ENCODE peak calls at places on chromosomes 7 and 10, in eight cellular contexts. C is gastrocnemius medialis, Y is coronary artery, S is Panc1, D is BE2C, X is psoas muscle, P is hepatocyte, V is A549. I is an unnamed sample.

GRCh38 chr7:97346349-97346748 is 228.9 kb downstream of the SDHAF3 start:
- DNase-seq in C (no peak), Y (no peak), S (no peak), D (no peak), X (no peak), P (no peak), V (no peak), I (no peak)

GRCh38 chr7:77674878-77675277 is 21.4 kb upstream of the RSBN1L start:
- DNase-seq in C (no peak), Y (no peak), S (no peak), D (no peak), X (no peak), P (peak), V (no peak), I (no peak)

GRCh38 chr10:77236700-77237099 is 400.9 kb downstream of the KCNMA1 start:
- DNase-seq in C (no peak), Y (no peak), S (no peak), D (no peak), X (no peak), P (no peak), V (no peak), I (no peak)

GRCh38 chr7:699260-700170 is 27.0 kb upstream of the DNAAF5 start:
- DNase-seq in C (no peak), Y (no peak), S (no peak), D (no peak), X (peak), P (no peak), V (no peak), I (no peak)

GRCh38 chr7:148699772-148700629 is 1.3 kb downstream of the CUL1 start:
- DNase-seq in C (no peak), Y (no peak), S (peak), D (no peak), X (no peak), P (peak), V (no peak), I (no peak)

GRCh38 chr7:3003936-3004335 is 39.7 kb downstream of the CARD11 start:
- DNase-seq in C (no peak), Y (peak), S (no peak), D (no peak), X (no peak), P (no peak), V (no peak), I (no peak)

GRCh38 chr7:26155531-26156375 is 3.8 kb downstream of the NFE2L3 start:
- DNase-seq in C (no peak), Y (no peak), S (no peak), D (no peak), X (no peak), P (no peak), V (no peak), I (no peak)

GRCh38 chr10:112242769-112243168 is 40.4 kb upstream of the TECTB start:
- DNase-seq in C (no peak), Y (no peak), S (no peak), D (no peak), X (no peak), P (no peak), V (no peak), I (no peak)

GRCh38 chr10:117271427-117271826 is 30.5 kb downstream of the SLC18A2 start:
- DNase-seq in C (no peak), Y (no peak), S (no peak), D (no peak), X (no peak), P (no peak), V (no peak), I (no peak)

GRCh38 chr10:77582710-77583115 is 54.9 kb downstream of the KCNMA1 start:
- DNase-seq in C (peak), Y (no peak), S (peak), D (peak), X (peak), P (peak), V (peak), I (no peak)

GRCh38 chr7:45028138-45028919 is 28.3 kb downstream of the CCM2 start:
- DNase-seq in C (no peak), Y (no peak), S (no peak), D (no peak), X (no peak), P (no peak), V (no peak), I (no peak)

GRCh38 chr7:30812676-30813075 is 41.5 kb downstream of the MINDY4 start:
- DNase-seq in C (no peak), Y (no peak), S (no peak), D (no peak), X (no peak), P (no peak), V (no peak), I (no peak)

GRCh38 chr7:150716368-150716767 is at the start of gene GIMAP1:
- DNase-seq in C (no peak), Y (no peak), S (no peak), D (no peak), X (peak), P (no peak), V (no peak), I (peak)

GRCh38 chr7:70408891-70409290 is 723.1 kb upstream of the GALNT17 start:
- DNase-seq in C (no peak), Y (no peak), S (no peak), D (no peak), X (no peak), P (no peak), V (no peak), I (no peak)

GRCh38 chr7:47685712-47686376 is 103.9 kb upstream of the TNS3 start:
- DNase-seq in C (no peak), Y (no peak), S (no peak), D (no peak), X (no peak), P (no peak), V (no peak), I (no peak)

GRCh38 chr7:23332881-23333612 is 33.9 kb downstream of the MALSU1 start:
- DNase-seq in C (no peak), Y (no peak), S (no peak), D (peak), X (no peak), P (no peak), V (no peak), I (no peak)

GRCh38 chr7:139016931-139017511 is 18.8 kb downstream of the ZC3HAV1L start:
- DNase-seq in C (no peak), Y (no peak), S (peak), D (peak), X (no peak), P (peak), V (peak), I (peak)

GRCh38 chr7:44789990-44790389 is 6.5 kb upstream of the PPIA start:
- DNase-seq in C (no peak), Y (no peak), S (no peak), D (no peak), X (no peak), P (no peak), V (no peak), I (no peak)

GRCh38 chr7:7032221-7032620 is 150.1 kb upstream of the C1GALT1 start:
- DNase-seq in C (no peak), Y (no peak), S (no peak), D (no peak), X (no peak), P (no peak), V (no peak), I (no peak)

GRCh38 chr7:73960548-73960947 is 67.4 kb upstream of the ELN start:
- DNase-seq in C (no peak), Y (no peak), S (no peak), D (no peak), X (no peak), P (no peak), V (no peak), I (no peak)

GRCh38 chr7:114931656-114932011 is 9.7 kb downstream of the MDFIC start:
- DNase-seq in C (no peak), Y (no peak), S (no peak), D (no peak), X (no peak), P (no peak), V (no peak), I (peak)

GRCh38 chr7:30225863-30226361 is 58.5 kb upstream of the ZNRF2 start:
- DNase-seq in C (peak), Y (no peak), S (no peak), D (peak), X (peak), P (peak), V (no peak), I (peak)

GRCh38 chr7:83015921-83016320 is 146.8 kb downstream of the PCLO start:
- DNase-seq in C (no peak), Y (no peak), S (no peak), D (no peak), X (no peak), P (no peak), V (no peak), I (no peak)

GRCh38 chr7:28807396-28807994 is 150.6 kb downstream of the TRIL start:
- DNase-seq in C (no peak), Y (no peak), S (no peak), D (no peak), X (no peak), P (no peak), V (no peak), I (no peak)

GRCh38 chr7:44484482-44485313 is 5.8 kb downstream of the NUDCD3 start:
- DNase-seq in C (no peak), Y (no peak), S (no peak), D (no peak), X (no peak), P (no peak), V (no peak), I (no peak)

GRCh38 chr7:142560166-142560565 is 189.1 kb upstream of the PRSS1 start:
- DNase-seq in C (no peak), Y (no peak), S (no peak), D (no peak), X (no peak), P (no peak), V (no peak), I (no peak)

GRCh38 chr10:16944081-16944922 is 127.1 kb upstream of the RSU1 start:
- DNase-seq in C (no peak), Y (no peak), S (no peak), D (no peak), X (no peak), P (peak), V (no peak), I (no peak)

GRCh38 chr10:70692043-70692603 is 19.8 kb downstream of the ADAMTS14 start:
- DNase-seq in C (no peak), Y (no peak), S (no peak), D (no peak), X (no peak), P (no peak), V (no peak), I (no peak)

GRCh38 chr10:53025172-53025651 is 252.6 kb upstream of the MBL2 start:
- DNase-seq in C (no peak), Y (no peak), S (no peak), D (no peak), X (no peak), P (no peak), V (no peak), I (no peak)

GRCh38 chr7:150980663-150981062 is 2.5 kb upstream of the KCNH2 start:
- DNase-seq in C (no peak), Y (no peak), S (no peak), D (peak), X (no peak), P (no peak), V (no peak), I (no peak)

GRCh38 chr7:29593458-29593857 is 29.8 kb downstream of the PRR15 start:
- DNase-seq in C (no peak), Y (no peak), S (no peak), D (no peak), X (no peak), P (no peak), V (no peak), I (no peak)

GRCh38 chr10:80405636-80406035 is 2.7 kb upstream of the PRXL2A start:
- DNase-seq in C (no peak), Y (no peak), S (no peak), D (no peak), X (no peak), P (no peak), V (no peak), I (no peak)

GRCh38 chr7:13240349-13240748 is 552.9 kb downstream of the ARL4A start:
- DNase-seq in C (no peak), Y (no peak), S (peak), D (no peak), X (no peak), P (peak), V (peak), I (no peak)

GRCh38 chr10:55631071-55631654 is 729.9 kb downstream of the ZWINT start:
- DNase-seq in C (no peak), Y (no peak), S (no peak), D (peak), X (peak), P (peak), V (peak), I (no peak)

GRCh38 chr10:46514431-46514861 is 42.0 kb downstream of the GPRIN2 start:
- DNase-seq in C (no peak), Y (no peak), S (no peak), D (no peak), X (peak), P (no peak), V (no peak), I (no peak)

GRCh38 chr7:43781726-43782607 is 23.5 kb downstream of the BLVRA start:
- DNase-seq in C (no peak), Y (no peak), S (no peak), D (no peak), X (no peak), P (peak), V (no peak), I (no peak)

DNA sequence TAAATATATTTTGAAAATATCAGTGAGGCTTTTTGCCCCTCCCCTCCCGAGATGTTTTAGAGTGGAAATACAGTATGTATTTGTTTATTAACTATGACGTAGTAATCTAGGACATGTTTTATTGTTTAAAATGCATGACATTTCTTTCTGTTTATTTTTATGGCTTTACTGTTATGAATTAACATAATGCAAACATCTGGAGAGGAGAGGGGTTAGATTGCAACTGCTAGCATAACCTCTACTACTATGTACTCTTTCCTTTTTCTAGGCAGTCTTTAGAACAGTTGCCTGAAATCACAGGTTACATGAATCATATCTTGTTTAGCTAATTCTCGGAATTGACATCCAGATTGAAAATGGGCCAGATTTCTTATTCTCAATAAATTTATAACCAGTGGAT is 7.4 kb downstream of the BTAF1 start:
- DNase-seq in C (no peak), Y (no peak), S (no peak), D (no peak), X (no peak), P (no peak), V (no peak), I (no peak)
- H3K4me3 ChIP-seq in C (no peak), Y (no peak), S (no peak), D (no peak), X (no peak), P (no peak), V (no peak), I (no peak)

GRCh38 chr7:135362871-135363270 is 129.2 kb downstream of the STRA8 start:
- DNase-seq in C (no peak), Y (no peak), S (no peak), D (no peak), X (no peak), P (no peak), V (no peak), I (no peak)
- TF ChIP-seq CTCF in C (no peak), Y (no peak), S (peak), D (peak), X (no peak), P (no peak), V (no peak), I (no peak)

DNA sequence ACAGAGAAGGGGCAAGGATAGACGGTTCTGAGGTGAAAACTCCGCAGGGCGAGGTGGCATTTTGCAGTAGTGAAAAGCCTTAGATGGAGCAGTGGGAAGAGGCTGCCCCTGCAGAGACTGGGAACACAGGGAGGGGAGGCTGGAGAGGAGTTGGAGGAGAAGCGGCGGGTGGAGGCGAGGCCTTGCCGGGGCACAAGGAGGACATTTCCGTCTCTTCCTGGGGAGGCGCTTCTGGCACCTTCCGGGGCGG is 42.6 kb downstream of the LDB3 start:
- DNase-seq in C (no peak), Y (no peak), S (no peak), D (no peak), X (no peak), P (no peak), V (no peak), I (no peak)
- H3K4me3 ChIP-seq in C (peak), Y (peak), S (peak), D (no peak), X (peak), P (no peak), V (peak), I (peak)

GRCh38 chr10:929965-930364 is 1.5 kb downstream of the LARP4B start:
- DNase-seq in C (no peak), Y (no peak), S (no peak), D (no peak), X (no peak), P (no peak), V (no peak), I (peak)

GRCh38 chr10:931326-932318 is at the start of gene LARP4B:
- DNase-seq in C (peak), Y (peak), S (peak), D (peak), X (peak), P (peak), V (peak), I (peak)

GRCh38 chr10:932589-932988 is 1.1 kb upstream of the LARP4B start:
- DNase-seq in C (no peak), Y (no peak), S (no peak), D (no peak), X (peak), P (no peak), V (no peak), I (no peak)

GRCh38 chr10:927131-927530 is 4.4 kb downstream of the LARP4B start:
- DNase-seq in C (no peak), Y (no peak), S (no peak), D (no peak), X (no peak), P (no peak), V (no peak), I (no peak)

DNA sequence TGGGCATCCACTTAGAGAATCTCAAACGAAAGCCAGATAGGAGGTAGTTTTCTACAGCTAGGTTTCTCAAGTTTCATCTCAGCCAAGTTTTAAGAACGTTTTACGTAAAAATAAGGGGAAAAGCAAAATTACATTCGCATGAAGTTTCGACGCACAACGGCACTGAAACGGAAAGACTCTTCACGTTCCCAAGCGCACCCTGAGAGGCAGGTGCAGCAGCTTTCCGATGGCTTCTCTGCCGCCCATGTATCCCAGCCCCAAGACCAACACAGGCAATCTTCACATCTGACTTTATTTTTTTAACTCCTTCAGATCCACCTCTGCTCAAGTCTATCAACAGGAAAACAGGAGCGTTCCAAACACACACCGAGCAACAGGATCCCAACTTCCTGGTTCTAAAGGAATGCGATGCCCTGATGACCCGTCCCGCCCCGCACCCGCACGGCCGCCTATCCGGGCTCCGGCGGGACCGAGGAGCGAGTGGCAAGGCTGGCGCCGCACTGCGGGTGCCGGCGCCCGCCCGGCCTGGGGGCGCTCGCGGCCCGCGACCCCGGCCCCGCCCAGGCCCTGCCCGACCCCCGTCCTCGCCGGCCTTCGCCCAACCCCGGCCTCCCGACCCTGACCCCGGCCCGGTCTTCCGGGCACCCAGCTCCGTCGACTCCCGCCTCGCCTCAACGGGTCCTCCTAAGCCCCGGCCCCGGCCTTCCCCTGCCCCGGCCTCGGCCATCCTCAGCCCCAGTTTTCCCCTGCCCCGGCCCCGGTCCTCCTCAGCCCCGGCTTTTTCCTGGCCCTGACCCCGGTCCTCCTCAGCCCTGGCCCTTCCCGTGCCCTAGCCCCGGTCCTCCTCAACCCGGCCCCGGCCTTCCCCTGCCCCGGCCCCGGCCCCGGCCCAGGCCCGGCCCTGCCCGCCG is 835 bp downstream of the LARP4B start:
- DNase-seq in C (no peak), Y (no peak), S (no peak), D (peak), X (peak), P (peak), V (peak), I (no peak)
- TF ChIP-seq CTCF in C (no peak), Y (no peak), S (no peak), D (no peak), X (no peak), P (no peak), V (no peak), I (no peak)

GRCh38 chr7:80635998-80636397 is 2.4 kb upstream of the CD36 start:
- DNase-seq in C (no peak), Y (no peak), S (no peak), D (no peak), X (no peak), P (no peak), V (no peak), I (no peak)
- H3K4me3 ChIP-seq in C (no peak), Y (no peak), S (no peak), D (no peak), X (peak), P (no peak), V (no peak), I (no peak)

GRCh38 chr10:15719899-15720634 is at the start of gene ITGA8:
- DNase-seq in C (no peak), Y (peak), S (no peak), D (peak), X (peak), P (peak), V (peak), I (no peak)
- TF ChIP-seq CTCF in C (peak), Y (peak), S (peak), D (peak), X (peak), P (peak), V (no peak), I (no peak)

DNA sequence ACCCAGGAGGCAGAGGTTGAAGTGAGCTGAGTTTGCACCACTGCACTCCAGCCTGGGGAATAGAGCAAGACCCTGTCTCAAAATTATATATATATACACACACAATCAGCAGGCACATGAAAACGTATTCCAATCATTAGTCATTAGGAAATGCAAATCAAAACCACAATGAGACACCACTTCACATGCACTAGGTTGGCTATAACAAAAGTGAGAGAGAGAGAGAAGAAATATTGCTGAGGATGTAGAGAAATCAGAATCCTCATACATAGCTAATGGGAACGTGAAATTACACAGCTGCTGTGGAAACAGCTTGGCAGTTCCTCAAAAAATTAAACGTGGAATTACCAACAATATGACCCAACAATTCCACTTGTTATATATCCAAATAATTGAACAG is 43.3 kb upstream of the CNNM1 start:
- DNase-seq in C (no peak), Y (no peak), S (no peak), D (no peak), X (no peak), P (no peak), V (no peak), I (no peak)
- H3K4me3 ChIP-seq in C (no peak), Y (no peak), S (no peak), D (no peak), X (no peak), P (no peak), V (no peak), I (no peak)

GRCh38 chr7:11474902-11475585 is 357.0 kb downstream of the THSD7A start:
- DNase-seq in C (no peak), Y (no peak), S (no peak), D (no peak), X (no peak), P (no peak), V (no peak), I (no peak)
- TF ChIP-seq CTCF in C (no peak), Y (no peak), S (peak), D (no peak), X (no peak), P (no peak), V (no peak), I (no peak)